ENCODE peak calls at places on chromosomes 13 and 19, in nine cellular contexts. V is foreskin fibroblast; T is anterior cingulate cortex; N is AG20443; K is fibroblast of the conjunctiva; X is activated T-helper 2 cell treated with anti-CD3 and anti-CD28 coated beads, Interferon-gamma antibody, Interleukin-2, Interleukin-4, amounts not matched to agents 10 μg/mL and 5 μg/mL and 100 μg/mL, durations not matched to agents 14 hours and 24 hours and 36 hours; S is D341Med; Q is midbrain; W is stimulated activated CD8-positive, alpha-beta memory T cell treated with anti-CD3 and anti-CD28 coated beads, Interleukin-2, amount 100 ng/mL, for 1 hour. D is an unnamed sample.
A peak's percentile ranks its signal among the peaks of the same experiment; 100 is the strongest.

GRCh38 chr19:1471514-1472107 is 7.4 kb downstream of the C19orf25 start:
- DNase-seq in V (no peak), T (peak; percentile 57), N (peak; percentile 36), K (no peak), X (no peak), S (peak; percentile 67), Q (peak; percentile 42), W (no peak), D (peak; percentile 48)

GRCh38 chr13:59409211-59409610 is 754.5 kb downstream of the DIAPH3 start:
- DNase-seq in V (no peak), T (no peak), N (peak; percentile 43), K (no peak), X (no peak), S (peak; percentile 72), Q (peak; percentile 16), W (no peak), D (peak; percentile 8)

GRCh38 chr13:78589206-78589605 is 14.1 kb downstream of the POU4F1 start:
- DNase-seq in V (no peak), T (no peak), N (peak; percentile 53), K (no peak), X (no peak), S (no peak), Q (no peak), W (no peak), D (no peak)

GRCh38 chr13:42076309-42076713 is 27.9 kb downstream of the DGKH start:
- DNase-seq in V (no peak), T (no peak), N (no peak), K (no peak), X (no peak), S (no peak), Q (no peak), W (no peak), D (no peak)

GRCh38 chr19:46616631-46617322 is 8.1 kb downstream of the PTGIR start:
- DNase-seq in V (peak; percentile 77), T (no peak), N (peak; percentile 47), K (no peak), X (no peak), S (peak; percentile 87), Q (no peak), W (no peak), D (no peak)

GRCh38 chr19:33755314-33756020 is 41.2 kb upstream of the KCTD15 start:
- DNase-seq in V (no peak), T (no peak), N (no peak), K (no peak), X (no peak), S (no peak), Q (no peak), W (no peak), D (no peak)

GRCh38 chr13:87376081-87376480 is 295.1 kb upstream of the SLITRK5 start:
- DNase-seq in V (no peak), T (no peak), N (no peak), K (no peak), X (no peak), S (no peak), Q (no peak), W (no peak), D (no peak)

GRCh38 chr19:29887498-29887897 is 54.5 kb upstream of the URI1 start:
- DNase-seq in V (peak; percentile 17), T (no peak), N (no peak), K (no peak), X (no peak), S (peak; percentile 27), Q (no peak), W (no peak), D (no peak)

GRCh38 chr13:114129649-114130062 is 2.8 kb downstream of the RASA3 start:
- DNase-seq in V (no peak), T (no peak), N (no peak), K (no peak), X (no peak), S (no peak), Q (no peak), W (no peak), D (no peak)

GRCh38 chr13:111043575-111043982 is 71.5 kb upstream of the ARHGEF7 start:
- DNase-seq in V (peak; percentile 82), T (no peak), N (peak; percentile 90), K (no peak), X (no peak), S (no peak), Q (no peak), W (no peak), D (no peak)

GRCh38 chr19:14002571-14003278 is 3.4 kb downstream of the RFX1 start:
- DNase-seq in V (no peak), T (no peak), N (no peak), K (no peak), X (no peak), S (no peak), Q (no peak), W (no peak), D (no peak)

GRCh38 chr19:38277969-38278680 is 13.8 kb downstream of the SPINT2 start:
- DNase-seq in V (peak; percentile 62), T (no peak), N (peak; percentile 87), K (no peak), X (no peak), S (no peak), Q (no peak), W (no peak), D (no peak)

GRCh38 chr13:88637935-88638334 is 966.8 kb downstream of the SLITRK5 start:
- DNase-seq in V (no peak), T (no peak), N (no peak), K (no peak), X (no peak), S (no peak), Q (no peak), W (no peak), D (no peak)

GRCh38 chr19:45978156-45978555 is 4.5 kb upstream of the NOVA2 start:
- DNase-seq in V (no peak), T (no peak), N (no peak), K (no peak), X (no peak), S (no peak), Q (no peak), W (no peak), D (no peak)

GRCh38 chr19:55538132-55538531 is 1.2 kb upstream of the SBK2 start:
- DNase-seq in V (no peak), T (no peak), N (no peak), K (no peak), X (no peak), S (no peak), Q (no peak), W (no peak), D (no peak)

GRCh38 chr13:89457977-89458376 is 1786.8 kb downstream of the SLITRK5 start:
- DNase-seq in V (no peak), T (no peak), N (peak; percentile 47), K (peak; percentile 24), X (no peak), S (no peak), Q (no peak), W (no peak), D (no peak)

GRCh38 chr13:39132286-39132685 is 94.0 kb downstream of the NHLRC3 start:
- DNase-seq in V (no peak), T (no peak), N (no peak), K (no peak), X (no peak), S (no peak), Q (no peak), W (no peak), D (no peak)

GRCh38 chr19:4302238-4302630 is at the start of gene TMIGD2:
- DNase-seq in V (no peak), T (no peak), N (no peak), K (no peak), X (no peak), S (no peak), Q (no peak), W (no peak), D (no peak)

GRCh38 chr13:105165449-105166125 is 1369.9 kb downstream of the EFNB2 start:
- DNase-seq in V (no peak), T (no peak), N (no peak), K (no peak), X (no peak), S (no peak), Q (no peak), W (no peak), D (no peak)

GRCh38 chr19:11457115-11457514 is 21.7 kb downstream of the PRKCSH start:
- DNase-seq in V (no peak), T (peak; percentile 9), N (no peak), K (no peak), X (no peak), S (peak; percentile 38), Q (peak; percentile 77), W (no peak), D (peak; percentile 96)

GRCh38 chr13:84377071-84377470 is 494.8 kb upstream of the SLITRK1 start:
- DNase-seq in V (no peak), T (no peak), N (no peak), K (no peak), X (no peak), S (no peak), Q (no peak), W (no peak), D (no peak)

GRCh38 chr13:69264362-69265334 is 843.0 kb upstream of the ATXN8OS start:
- DNase-seq in V (no peak), T (no peak), N (no peak), K (no peak), X (no peak), S (no peak), Q (no peak), W (no peak), D (no peak)

GRCh38 chr19:11373166-11373884 is 1.1 kb upstream of the SWSAP1 start:
- DNase-seq in V (no peak), T (peak; percentile 74), N (no peak), K (no peak), X (no peak), S (peak; percentile 50), Q (peak; percentile 52), W (no peak), D (no peak)

GRCh38 chr19:30459859-30460258 is 87.7 kb downstream of the ZNF536 start:
- DNase-seq in V (no peak), T (no peak), N (no peak), K (no peak), X (no peak), S (no peak), Q (no peak), W (no peak), D (no peak)